ENCODE peak calls at places on chromosomes 16 and 17, in nine cellular contexts. W is activated CD8-positive, alpha-beta T cell treated with anti-CD3 and anti-CD28 coated beads, Interleukin-2, amount 10 ng/mL, durations not matched to agents 7 days and 5 days; P is T-helper 2 cell; V is stimulated activated CD8-positive, alpha-beta memory T cell treated with anti-CD3 and anti-CD28 coated beads, Interleukin-7, amount 100 ng/mL, for 1 hour; R is AG10803; U is hippocampal formation; H is HFFc6; A is stimulated activated naive CD8-positive, alpha-beta T cell treated with anti-CD3 and anti-CD28 coated beads, Interleukin-15, amount 100 ng/mL, for 72 hours; Y is A172. I is an unnamed sample.

GRCh38 chr17:81340606-81341346 is 45.7 kb upstream of the SLC38A10 start:
- DNase-seq in W (no peak), P (no peak), V (no peak), R (no peak), U (no peak), H (no peak), A (no peak), Y (no peak), I (peak)

GRCh38 chr17:4509923-4510614 is 11.4 kb downstream of the SPNS2 start:
- DNase-seq in W (no peak), P (no peak), V (no peak), R (no peak), U (no peak), H (no peak), A (no peak), Y (no peak), I (peak)

GRCh38 chr17:56678249-56679144 is 85.0 kb downstream of the NOG start:
- DNase-seq in W (no peak), P (no peak), V (no peak), R (no peak), U (no peak), H (no peak), A (no peak), Y (peak), I (no peak)

GRCh38 chr17:8151641-8152111 is 528 bp downstream of the PER1 start:
- DNase-seq in W (no peak), P (no peak), V (no peak), R (peak), U (peak), H (peak), A (peak), Y (peak), I (peak)

GRCh38 chr16:87063543-87063942 is 253.6 kb downstream of the C16orf95 start:
- DNase-seq in W (no peak), P (no peak), V (no peak), R (no peak), U (no peak), H (no peak), A (no peak), Y (no peak), I (no peak)

GRCh38 chr17:78344666-78345065 is 15.2 kb downstream of the SOCS3 start:
- DNase-seq in W (no peak), P (no peak), V (no peak), R (no peak), U (no peak), H (no peak), A (no peak), Y (no peak), I (no peak)

GRCh38 chr17:2383628-2384167 is 17.2 kb downstream of the MNT start:
- DNase-seq in W (no peak), P (no peak), V (no peak), R (no peak), U (no peak), H (no peak), A (no peak), Y (no peak), I (no peak)

GRCh38 chr17:7745748-7746470 is 28.4 kb downstream of the DNAH2 start:
- DNase-seq in W (no peak), P (no peak), V (no peak), R (peak), U (no peak), H (peak), A (no peak), Y (peak), I (peak)

GRCh38 chr16:9134739-9135138 is 43.3 kb downstream of the HAPSTR1 start:
- DNase-seq in W (peak), P (peak), V (peak), R (peak), U (peak), H (peak), A (peak), Y (peak), I (peak)

GRCh38 chr16:4133897-4134372 is 17.7 kb upstream of the ADCY9 start:
- DNase-seq in W (no peak), P (no peak), V (no peak), R (no peak), U (no peak), H (no peak), A (no peak), Y (no peak), I (no peak)

GRCh38 chr17:17134952-17135340 is 71.2 kb downstream of the PLD6 start:
- DNase-seq in W (no peak), P (no peak), V (no peak), R (no peak), U (no peak), H (no peak), A (no peak), Y (no peak), I (no peak)

GRCh38 chr16:53913082-53913870 is 209.3 kb downstream of the FTO start:
- DNase-seq in W (no peak), P (no peak), V (no peak), R (peak), U (no peak), H (peak), A (peak), Y (peak), I (peak)

GRCh38 chr17:58587713-58588117 is 73.3 kb upstream of the MTMR4 start:
- DNase-seq in W (peak), P (peak), V (peak), R (peak), U (peak), H (no peak), A (peak), Y (peak), I (no peak)

GRCh38 chr17:50426814-50427787 is 1.1 kb downstream of the ACSF2 start:
- DNase-seq in W (peak), P (no peak), V (no peak), R (peak), U (no peak), H (peak), A (peak), Y (peak), I (peak)

GRCh38 chr17:61385869-61386245 is 13.8 kb upstream of the TBX2 start:
- DNase-seq in W (no peak), P (no peak), V (no peak), R (no peak), U (no peak), H (no peak), A (no peak), Y (no peak), I (no peak)

GRCh38 chr17:32944248-32945020 is 16.5 kb downstream of the TMEM98 start:
- DNase-seq in W (no peak), P (no peak), V (no peak), R (no peak), U (no peak), H (peak), A (no peak), Y (no peak), I (no peak)

GRCh38 chr17:19284005-19284959 is 47.1 kb downstream of the EPN2 start:
- DNase-seq in W (no peak), P (no peak), V (no peak), R (no peak), U (no peak), H (no peak), A (no peak), Y (no peak), I (peak)

GRCh38 chr16:87945351-87946042 is 5.7 kb upstream of the BANP start:
- DNase-seq in W (peak), P (no peak), V (no peak), R (peak), U (peak), H (no peak), A (peak), Y (no peak), I (no peak)

GRCh38 chr17:51085150-51085805 is 35.4 kb downstream of the SPAG9 start:
- DNase-seq in W (no peak), P (no peak), V (no peak), R (peak), U (no peak), H (peak), A (no peak), Y (peak), I (no peak)

GRCh38 chr17:82019905-82020873 is 2.5 kb downstream of the CENPX start:
- DNase-seq in W (peak), P (peak), V (peak), R (peak), U (no peak), H (no peak), A (peak), Y (no peak), I (peak)

GRCh38 chr17:56890906-56891674 is 22.8 kb downstream of the TRIM25 start:
- DNase-seq in W (no peak), P (no peak), V (no peak), R (no peak), U (no peak), H (no peak), A (no peak), Y (no peak), I (no peak)

GRCh38 chr17:49589556-49589885 is 13.8 kb downstream of the NXPH3 start:
- DNase-seq in W (no peak), P (no peak), V (no peak), R (no peak), U (no peak), H (no peak), A (no peak), Y (no peak), I (no peak)

GRCh38 chr17:33949100-33949499 is 306.0 kb upstream of the CCL2 start:
- DNase-seq in W (no peak), P (no peak), V (no peak), R (peak), U (no peak), H (no peak), A (no peak), Y (no peak), I (no peak)

GRCh38 chr16:73058221-73058615 is 10.3 kb upstream of the ZFHX3 start:
- DNase-seq in W (peak), P (no peak), V (no peak), R (peak), U (no peak), H (no peak), A (peak), Y (peak), I (no peak)